ENCODE peak calls at places on chromosomes 2 and 18, in nine cellular contexts. F is globus pallidus; E is tibial artery; G is adrenal gland; Q is sigmoid colon; M is cerebellar cortex; X is NCI-H460; W is stimulated activated CD8-positive, alpha-beta memory T cell treated with anti-CD3 and anti-CD28 coated beads, Interleukin-7, amount 100 ng/mL, for 24 hours; K is activated CD4-positive, alpha-beta T cell treated with anti-CD3 and anti-CD28 coated beads, Interleukin-2, amount 10 ng/mL, durations not matched to agents 7 days and 5 days. C is an unnamed sample.

GRCh38 chr2:43355399-43355798 is 129.0 kb upstream of the ZFP36L2 start:
- DNase-seq in M (no peak), X (no peak), Q (no peak), K (no peak), W (no peak), G (no peak), E (no peak), F (no peak), C (no peak)

GRCh38 chr2:19739256-19739655 is 162.5 kb downstream of the TTC32 start:
- DNase-seq in X (no peak), M (no peak), K (no peak), W (no peak), E (peak), F (no peak), Q (no peak), G (no peak), C (no peak)

GRCh38 chr2:128690431-128690830 is 371.8 kb upstream of the HS6ST1 start:
- DNase-seq in K (no peak), W (no peak), F (no peak), Q (no peak), M (no peak), G (no peak), X (no peak), E (peak), C (no peak)

GRCh38 chr2:27992787-27993747 is 102.5 kb downstream of the BABAM2 start:
- DNase-seq in E (no peak), M (no peak), F (no peak), W (no peak), K (no peak), Q (no peak), X (no peak), G (no peak), C (no peak)

GRCh38 chr2:7111626-7112025 is 194.4 kb downstream of the RNF144A start:
- DNase-seq in W (no peak), X (no peak), Q (no peak), E (no peak), K (no peak), G (no peak), M (no peak), F (no peak), C (no peak)

GRCh38 chr18:75067996-75068645 is 140.8 kb downstream of the PTGR3 start:
- DNase-seq in E (no peak), X (no peak), M (no peak), W (no peak), G (no peak), F (no peak), Q (peak), K (no peak), C (no peak)

GRCh38 chr2:84971799-84972790 is 1.1 kb downstream of the KCMF1 start:
- DNase-seq in M (no peak), Q (peak), W (peak), G (peak), E (peak), F (peak), X (no peak), K (peak), C (peak)

GRCh38 chr2:25298776-25299431 is 42.8 kb downstream of the DNMT3A start:
- DNase-seq in G (no peak), X (no peak), Q (no peak), W (no peak), F (no peak), M (no peak), K (no peak), E (no peak), C (no peak)

GRCh38 chr2:215860076-215860475 is 153.3 kb downstream of the MREG start:
- DNase-seq in Q (no peak), W (no peak), F (no peak), E (no peak), G (no peak), K (no peak), X (no peak), M (no peak), C (no peak)

GRCh38 chr2:37653805-37654378 is 17.6 kb downstream of the CDC42EP3 start:
- DNase-seq in Q (no peak), M (no peak), E (peak), X (no peak), G (peak), F (no peak), W (no peak), K (no peak), C (peak)

GRCh38 chr2:239897596-239898235 is 127.4 kb downstream of the NDUFA10 start:
- DNase-seq in M (no peak), Q (no peak), F (no peak), E (peak), G (no peak), X (no peak), K (no peak), W (no peak), C (no peak)

GRCh38 chr2:156687715-156688114 is 251.5 kb downstream of the GPD2 start:
- DNase-seq in Q (no peak), W (no peak), X (no peak), M (no peak), F (no peak), K (no peak), G (peak), E (no peak), C (peak)

GRCh38 chr2:88671786-88672427 is 19.6 kb upstream of the RPIA start:
- DNase-seq in F (peak), E (no peak), W (no peak), G (no peak), X (peak), M (peak), Q (no peak), K (peak), C (no peak)

GRCh38 chr2:20604957-20605381 is 45.9 kb downstream of the HS1BP3 start:
- DNase-seq in W (no peak), K (no peak), E (peak), X (no peak), Q (peak), F (no peak), M (peak), G (peak), C (no peak)

GRCh38 chr2:108877506-108877905 is 90.9 kb downstream of the CCDC138 start:
- DNase-seq in K (no peak), Q (no peak), W (no peak), M (peak), G (no peak), F (no peak), E (no peak), X (no peak), C (no peak)

GRCh38 chr18:48300463-48300961 is 108.7 kb downstream of the ZBTB7C start:
- DNase-seq in X (no peak), W (no peak), E (peak), K (peak), M (no peak), F (no peak), G (no peak), Q (no peak), C (peak)

GRCh38 chr2:233449921-233450853 is 95.9 kb downstream of the DGKD start:
- DNase-seq in W (no peak), X (no peak), E (peak), M (no peak), Q (peak), G (no peak), F (no peak), K (no peak), C (no peak)

GRCh38 chr18:24126155-24126947 is 12.5 kb upstream of the CABYR start:
- DNase-seq in G (no peak), W (no peak), X (no peak), K (no peak), F (no peak), Q (no peak), M (no peak), E (no peak), C (no peak)

C was measured in left ventricle myocardium superior.